ENCODE peak calls at places on chromosomes 5 and 9, in eight cellular contexts. M is astrocyte; U is Calu3; A is Kasumi-1; I is AML-193; W is GM20000; V is CD8-positive, alpha-beta memory T cell; D is colonic mucosa. Y is an unnamed sample.

GRCh38 chr5:59149271-59149670 is 566.4 kb downstream of the RAB3C start:
- DNase-seq in D (no peak), W (no peak), I (no peak), V (no peak), M (no peak), A (no peak), U (no peak), Y (no peak)

GRCh38 chr9:101162231-101162630 is 133.7 kb downstream of the PLPPR1 start:
- DNase-seq in U (no peak), D (no peak), M (no peak), I (no peak), V (no peak), W (no peak), A (no peak), Y (no peak)

GRCh38 chr5:80654054-80654390 is 430 bp upstream of the MSH3 start:
- DNase-seq in V (no peak), W (peak; percentile 20), U (peak; percentile 36), M (no peak), A (peak; percentile 20), I (peak; percentile 30), D (peak; percentile 71), Y (no peak)

GRCh38 chr9:2570615-2571479 is 50.7 kb upstream of the VLDLR start:
- DNase-seq in A (peak; percentile 61), W (peak; percentile 17), V (peak; percentile 33), U (peak; percentile 80), I (peak; percentile 86), D (peak; percentile 96), M (peak; percentile 83), Y (peak; percentile 89)

GRCh38 chr5:103436661-103437060 is 125.9 kb downstream of the NUDT12 start:
- DNase-seq in A (no peak), V (no peak), D (no peak), M (no peak), W (no peak), U (no peak), I (no peak), Y (no peak)

GRCh38 chr9:71652480-71652879 is 115.8 kb downstream of the CEMIP2 start:
- DNase-seq in I (no peak), V (no peak), U (no peak), M (no peak), W (no peak), A (no peak), D (no peak), Y (no peak)

GRCh38 chr9:133304158-133304470 is 29.1 kb upstream of the ABO start:
- DNase-seq in D (no peak), A (no peak), U (no peak), W (no peak), I (no peak), V (no peak), M (no peak), Y (no peak)

GRCh38 chr5:34817558-34818351 is 21.2 kb upstream of the TTC23L start:
- DNase-seq in V (no peak), D (no peak), W (no peak), U (no peak), I (no peak), A (no peak), M (peak; percentile 83), Y (no peak)

GRCh38 chr9:136863623-136864273 is 2.4 kb downstream of the EDF1 start:
- DNase-seq in U (no peak), A (no peak), V (no peak), M (no peak), D (no peak), I (no peak), W (no peak), Y (no peak)

GRCh38 chr5:10612251-10612650 is 48.4 kb downstream of the ANKRD33B start:
- DNase-seq in I (no peak), A (no peak), M (no peak), V (no peak), D (no peak), W (no peak), U (no peak), Y (no peak)

GRCh38 chr9:95822583-95823431 is 52.7 kb upstream of the ERCC6L2 start:
- DNase-seq in V (no peak), U (no peak), D (no peak), A (no peak), W (peak; percentile 72), M (peak; percentile 98), I (no peak), Y (no peak)

GRCh38 chr5:111774525-111774924 is 17.5 kb upstream of the NREP start:
- DNase-seq in A (peak; percentile 92), W (no peak), M (peak; percentile 89), D (peak; percentile 67), I (peak; percentile 82), U (peak; percentile 83), V (no peak), Y (no peak)

GRCh38 chr9:131473891-131474290 is 28.8 kb upstream of the POMT1 start:
- DNase-seq in W (no peak), U (no peak), A (no peak), I (no peak), M (no peak), D (no peak), V (no peak), Y (no peak)

GRCh38 chr5:175201393-175201792 is 242.6 kb downstream of the DRD1 start:
- DNase-seq in V (no peak), I (no peak), M (peak; percentile 25), A (no peak), U (no peak), D (no peak), W (no peak), Y (no peak)

GRCh38 chr9:88197016-88197415 is 58.7 kb upstream of the SPATA31C2 start:
- DNase-seq in W (no peak), M (peak; percentile 77), U (no peak), V (no peak), A (peak; percentile 76), D (no peak), I (no peak), Y (no peak)

GRCh38 chr5:140764177-140765020 is 21.5 kb upstream of the PCDHA1 start:
- DNase-seq in M (peak; percentile 1), W (no peak), U (no peak), I (no peak), A (peak; percentile 17), V (no peak), D (no peak), Y (no peak)

GRCh38 chr9:129761901-129762359 is 9.1 kb upstream of the PTGES start:
- DNase-seq in A (no peak), I (no peak), V (no peak), W (no peak), U (peak; percentile 44), M (peak; percentile 42), D (peak; percentile 60), Y (no peak)

GRCh38 chr9:98591696-98592095 is 117.0 kb downstream of the GABBR2 start:
- DNase-seq in D (no peak), W (no peak), V (no peak), I (no peak), M (no peak), A (no peak), U (no peak), Y (no peak)

GRCh38 chr9:127853312-127854168 is 918 bp downstream of the ENG start:
- DNase-seq in I (peak; percentile 9), V (no peak), M (no peak), U (no peak), D (no peak), A (peak; percentile 31), W (no peak), Y (no peak)

GRCh38 chr5:1445313-1445894 is at the start of gene SLC6A3:
- DNase-seq in V (no peak), M (no peak), W (peak; percentile 46), U (no peak), I (no peak), A (no peak), D (peak; percentile 44), Y (no peak)

GRCh38 chr9:110954822-110955291 is 83.4 kb downstream of the LPAR1 start:
- DNase-seq in M (peak; percentile 53), I (no peak), W (no peak), A (peak; percentile 10), U (no peak), D (no peak), V (no peak), Y (no peak)

GRCh38 chr5:140637722-140638473 is 1.4 kb upstream of the TMCO6 start:
- DNase-seq in I (no peak), A (no peak), U (no peak), D (no peak), W (no peak), M (no peak), V (no peak), Y (no peak)

GRCh38 chr9:109282302-109282701 is 38.6 kb downstream of the EPB41L4B start:
- DNase-seq in U (no peak), W (no peak), I (no peak), M (no peak), D (no peak), V (no peak), A (no peak), Y (no peak)

GRCh38 chr9:121852646-121853616 is 201.5 kb downstream of the DAB2IP start:
- DNase-seq in D (no peak), I (no peak), U (no peak), V (no peak), M (no peak), W (no peak), A (no peak), Y (peak; percentile 14)

GRCh38 chr5:61603211-61603908 is 271.3 kb downstream of the ZSWIM6 start:
- DNase-seq in M (peak; percentile 41), I (no peak), U (no peak), A (no peak), D (no peak), W (no peak), V (no peak), Y (no peak)

GRCh38 chr9:136484153-136485048 is 1.6 kb upstream of the SEC16A start:
- DNase-seq in W (no peak), M (no peak), U (peak; percentile 32), V (no peak), I (no peak), D (peak; percentile 57), A (no peak), Y (no peak)

GRCh38 chr5:133902521-133903118 is 65.8 kb downstream of the C5orf15 start:
- DNase-seq in W (no peak), A (no peak), M (no peak), D (no peak), I (no peak), V (no peak), U (no peak), Y (no peak)

GRCh38 chr9:114223564-114224246 is 68.4 kb downstream of the COL27A1 start:
- DNase-seq in I (no peak), D (no peak), U (peak; percentile 9), W (no peak), V (no peak), A (no peak), M (peak; percentile 78), Y (no peak)

GRCh38 chr9:127802576-127803443 is at the start of gene FPGS:
- DNase-seq in V (peak; percentile 85), U (peak; percentile 78), D (peak; percentile 90), M (peak; percentile 76), W (peak; percentile 99), I (peak; percentile 76), A (peak; percentile 83), Y (peak; percentile 95)

GRCh38 chr9:113548221-113549041 is 84.9 kb downstream of the RGS3 start:
- DNase-seq in D (no peak), V (no peak), A (peak; percentile 4), W (no peak), I (peak; percentile 37), U (peak; percentile 68), M (peak; percentile 86), Y (peak; percentile 55)

GRCh38 chr9:130319300-130319699 is 53.7 kb downstream of the HMCN2 start:
- DNase-seq in W (no peak), I (no peak), A (no peak), V (no peak), M (no peak), U (no peak), D (no peak), Y (no peak)

GRCh38 chr9:16753256-16753655 is 117.2 kb downstream of the BNC2 start:
- DNase-seq in W (no peak), I (no peak), U (no peak), M (no peak), A (no peak), V (no peak), D (no peak), Y (no peak)

Y was measured in ascending aorta.